ENCODE peak calls at places on chromosomes 1 and 21, in nine cellular contexts. O is lung, T is cardiac fibroblast, L is astrocyte of the spinal cord, B is BE2C, W is nephron progenitor cell, I is A549, C is lower leg skin, X is mucosa of descending colon. R is an unnamed sample.

GRCh38 chr1:160251687-160252526 is 10.4 kb downstream of the DCAF8 start:
- DNase-seq in C (peak), I (peak), X (no peak), T (peak), O (peak), B (peak), L (peak), W (peak), R (peak)

GRCh38 chr1:41102208-41102607 is 80.7 kb upstream of the SLFNL1 start:
- DNase-seq in W (no peak), X (peak), B (peak), C (peak), O (peak), L (peak), I (peak), T (peak), R (no peak)

GRCh38 chr1:2180297-2181245 is 14.0 kb downstream of the FAAP20 start:
- DNase-seq in T (peak), X (no peak), I (no peak), L (no peak), C (no peak), O (no peak), B (no peak), W (no peak), R (no peak)

GRCh38 chr1:119340861-119341261 is 27.7 kb upstream of the HAO2 start:
- DNase-seq in W (no peak), B (no peak), O (no peak), T (no peak), I (no peak), C (no peak), X (no peak), L (no peak), R (no peak)

GRCh38 chr21:14737922-14738321 is 191.8 kb upstream of the SAMSN1 start:
- DNase-seq in W (no peak), L (peak), C (no peak), X (no peak), T (peak), B (peak), O (peak), I (peak), R (no peak)

GRCh38 chr1:22472596-22472995 is 20.9 kb downstream of the ZBTB40 start:
- DNase-seq in O (no peak), L (no peak), W (no peak), X (no peak), T (no peak), I (no peak), C (no peak), B (no peak), R (no peak)

GRCh38 chr1:156414440-156415064 is 45.5 kb downstream of the RHBG start:
- DNase-seq in I (no peak), C (no peak), O (no peak), W (peak), L (no peak), B (no peak), T (no peak), X (no peak), R (no peak)

GRCh38 chr1:86706018-86706417 is 1.6 kb downstream of the SH3GLB1 start:
- DNase-seq in C (no peak), L (no peak), I (no peak), X (no peak), B (no peak), W (no peak), O (no peak), T (peak), R (no peak)

GRCh38 chr1:214321686-214322453 is 40.9 kb downstream of the SMYD2 start:
- DNase-seq in L (no peak), O (no peak), T (no peak), W (no peak), X (no peak), I (no peak), B (no peak), C (no peak), R (no peak)

GRCh38 chr1:84613887-84614286 is 39.6 kb upstream of the CTBS start:
- DNase-seq in C (no peak), X (no peak), T (no peak), O (no peak), I (no peak), W (no peak), B (no peak), L (no peak), R (no peak)

GRCh38 chr1:203828002-203828401 is 32.6 kb downstream of the ZBED6 start:
- DNase-seq in T (no peak), O (no peak), B (no peak), W (no peak), C (no peak), L (no peak), X (no peak), I (no peak), R (no peak)

GRCh38 chr1:184210048-184210447 is 158.5 kb downstream of the TSEN15 start:
- DNase-seq in W (no peak), I (no peak), T (no peak), L (peak), X (no peak), B (no peak), O (no peak), C (peak), R (no peak)

GRCh38 chr1:160404094-160404493 is 3.7 kb downstream of the VANGL2 start:
- DNase-seq in T (no peak), O (no peak), B (no peak), C (no peak), L (no peak), W (no peak), I (no peak), X (no peak), R (no peak)

GRCh38 chr21:42593007-42593814 is 60.2 kb upstream of the PDE9A start:
- DNase-seq in I (peak), L (peak), C (peak), T (peak), X (no peak), W (peak), B (peak), O (peak), R (peak)

GRCh38 chr21:42839271-42840231 is 39.8 kb downstream of the WDR4 start:
- DNase-seq in B (no peak), L (no peak), T (no peak), X (no peak), O (no peak), C (no peak), I (no peak), W (no peak), R (no peak)

GRCh38 chr1:45093334-45093733 is 81.3 kb downstream of the UROD start:
- DNase-seq in X (no peak), O (no peak), L (no peak), T (no peak), W (no peak), B (no peak), I (no peak), C (no peak), R (no peak)

GRCh38 chr1:11629626-11630025 is 24.6 kb downstream of the FBXO2 start:
- DNase-seq in T (no peak), L (no peak), B (peak), I (no peak), X (no peak), O (no peak), W (peak), C (no peak), R (peak)

GRCh38 chr1:207389728-207390464 is 64.2 kb upstream of the CR2 start:
- DNase-seq in B (no peak), O (no peak), W (no peak), X (no peak), L (peak), C (no peak), T (peak), I (peak), R (no peak)

GRCh38 chr1:16625497-16626408 is 12.4 kb upstream of the NBPF1 start:
- DNase-seq in X (peak), C (no peak), W (no peak), T (no peak), B (no peak), L (no peak), I (no peak), O (no peak), R (no peak)

GRCh38 chr1:5913078-5913845 is 79.0 kb downstream of the NPHP4 start:
- DNase-seq in L (no peak), T (no peak), B (no peak), I (no peak), X (no peak), O (no peak), W (no peak), C (no peak), R (no peak)

GRCh38 chr1:204894031-204894430 is 23.4 kb downstream of the NFASC start:
- DNase-seq in O (no peak), L (no peak), X (no peak), W (no peak), B (no peak), T (no peak), I (no peak), C (no peak), R (no peak)

GRCh38 chr1:159214149-159214760 is 9.6 kb downstream of the ACKR1 start:
- DNase-seq in I (peak), C (no peak), L (peak), X (no peak), T (peak), B (peak), W (peak), O (no peak), R (peak)

DNA sequence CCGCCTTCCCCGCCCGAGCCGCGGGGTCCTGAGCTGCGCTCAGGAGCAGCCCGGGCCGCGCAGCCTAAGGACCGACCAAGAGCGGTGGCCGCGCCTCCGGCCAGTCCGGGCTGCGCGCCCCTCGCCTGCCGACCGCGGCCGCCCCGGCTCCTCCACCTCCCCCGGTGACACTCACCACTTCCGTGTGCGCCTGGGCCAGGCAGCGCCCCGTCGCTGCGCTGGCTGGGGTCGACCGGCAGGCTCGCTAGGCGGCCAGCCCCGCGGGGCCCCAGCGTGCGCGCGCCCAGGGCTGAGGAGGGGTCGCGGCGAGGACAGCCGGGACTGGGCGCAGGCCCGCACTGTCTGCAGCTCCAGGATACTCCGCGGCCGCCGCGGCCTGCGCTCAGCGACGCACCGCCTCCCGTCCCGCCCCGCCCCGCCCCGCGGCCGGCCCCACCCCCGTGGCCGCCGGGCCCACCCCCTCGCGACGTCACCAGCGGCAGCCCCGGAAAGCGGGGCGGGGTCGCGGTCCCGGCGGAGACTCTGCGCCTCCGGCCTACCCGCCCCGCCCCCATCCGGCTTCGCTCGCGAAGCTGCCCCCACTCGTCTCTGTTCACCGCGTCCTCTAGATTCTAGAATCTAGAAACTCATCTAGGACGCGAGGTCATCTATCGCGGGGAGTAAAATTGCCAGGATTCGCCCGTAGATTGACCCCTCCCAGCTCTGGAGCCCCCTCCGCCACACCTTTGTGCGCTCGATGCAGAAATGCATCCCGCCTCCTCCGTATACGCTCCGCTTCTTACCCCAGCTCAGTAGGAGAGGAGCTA is at the start of gene JAK1:
- DNase-seq in L (peak), O (peak), W (peak), I (peak), B (peak), T (peak), C (peak), X (peak), R (peak)
- TF ChIP-seq CTCF in L (no peak), O (no peak), W (no peak), I (no peak), B (no peak), T (no peak), C (no peak), X (no peak), R (no peak)

GRCh38 chr21:34043333-34043732 is 30.0 kb upstream of the MRPS6 start:
- DNase-seq in T (no peak), I (no peak), B (no peak), L (no peak), O (no peak), X (no peak), C (no peak), W (no peak), R (no peak)

GRCh38 chr21:34046917-34047316 is 26.5 kb upstream of the MRPS6 start:
- DNase-seq in T (no peak), W (no peak), X (no peak), B (no peak), C (no peak), L (no peak), O (no peak), I (no peak), R (no peak)

GRCh38 chr21:34047835-34048234 is 25.5 kb upstream of the MRPS6 start:
- DNase-seq in C (no peak), W (no peak), T (no peak), B (no peak), O (no peak), I (no peak), L (no peak), X (no peak), R (no peak)

GRCh38 chr21:34039678-34040382 is 33.5 kb upstream of the MRPS6 start:
- DNase-seq in O (no peak), T (no peak), X (no peak), I (no peak), L (no peak), W (no peak), B (no peak), C (no peak), R (no peak)

DNA sequence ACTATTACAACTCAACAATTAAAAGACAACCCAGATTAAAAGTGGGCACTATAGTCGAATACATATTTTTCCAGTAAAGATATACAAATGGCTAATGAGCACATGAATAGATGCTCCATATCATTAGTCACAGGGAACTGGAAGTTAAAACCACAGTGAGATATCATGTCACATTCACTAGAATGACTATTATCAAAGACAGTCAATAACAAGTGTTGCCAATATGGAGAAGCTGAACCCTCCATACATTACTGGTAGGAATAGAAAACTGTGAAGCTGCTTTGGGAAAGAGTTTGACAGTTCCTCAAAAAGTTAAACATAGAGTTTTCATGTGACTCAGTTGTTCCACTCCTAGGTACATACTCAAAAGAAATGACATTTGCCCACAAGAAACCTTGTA is 30.6 kb upstream of the MRPS6 start:
- DNase-seq in O (no peak), I (no peak), W (no peak), X (no peak), T (no peak), L (no peak), C (no peak), B (no peak), R (no peak)
- TF ChIP-seq CTCF in O (no peak), I (no peak), W (no peak), X (no peak), T (no peak), L (no peak), C (no peak), B (no peak), R (no peak)

GRCh38 chr1:42992043-42992697 is 33.5 kb upstream of the SLC2A1 start:
- DNase-seq in C (no peak), I (no peak), W (no peak), L (no peak), X (no peak), T (no peak), B (no peak), O (no peak), R (no peak)

GRCh38 chr1:42998381-42998780 is 39.7 kb upstream of the SLC2A1 start:
- DNase-seq in O (no peak), I (no peak), X (no peak), T (no peak), L (peak), B (no peak), W (no peak), C (no peak), R (no peak)

GRCh38 chr1:42990757-42991346 is 32.2 kb upstream of the SLC2A1 start:
- DNase-seq in X (no peak), B (no peak), I (no peak), C (no peak), O (no peak), T (no peak), L (no peak), W (no peak), R (no peak)

GRCh38 chr1:42996384-42996991 is 37.8 kb upstream of the SLC2A1 start:
- DNase-seq in C (no peak), I (no peak), L (no peak), O (no peak), T (no peak), W (no peak), X (no peak), B (no peak), R (no peak)

DNA sequence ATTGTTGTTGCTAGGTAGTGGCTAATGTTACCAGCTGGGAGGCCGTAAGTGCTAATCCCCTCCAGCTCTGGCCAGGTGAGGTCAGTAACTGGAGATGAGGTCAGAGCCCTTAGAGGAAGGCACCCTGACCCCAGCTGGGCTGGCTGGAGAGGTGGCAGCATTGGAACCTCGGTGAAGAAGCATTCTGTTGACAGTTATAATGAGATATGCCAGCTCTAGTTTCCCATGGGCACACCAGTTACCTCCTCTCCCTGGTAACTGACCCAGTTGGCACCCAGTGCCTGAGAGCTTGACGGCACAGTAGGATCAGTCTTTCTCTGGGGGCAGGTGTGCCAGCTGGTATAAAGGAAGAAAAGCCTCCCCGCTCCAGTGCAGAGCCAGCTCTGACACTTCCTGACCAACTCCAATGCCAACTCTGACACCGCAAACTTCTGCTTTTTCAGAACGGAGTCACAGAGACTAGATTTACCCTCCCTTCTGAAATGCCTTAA is 35.0 kb upstream of the SLC2A1 start:
- DNase-seq in C (no peak), T (no peak), B (no peak), O (no peak), W (no peak), L (no peak), I (no peak), X (no peak), R (no peak)
- TF ChIP-seq CTCF in C (no peak), T (no peak), B (no peak), O (no peak), W (no peak), L (no peak), I (no peak), X (no peak), R (no peak)

GRCh38 chr1:78554840-78555239 is 64.1 kb downstream of the PTGFR start:
- DNase-seq in X (no peak), B (no peak), I (no peak), O (no peak), T (no peak), L (no peak), C (no peak), W (no peak), R (no peak)

GRCh38 chr1:78549366-78549765 is 58.6 kb downstream of the PTGFR start:
- DNase-seq in X (no peak), C (no peak), O (no peak), T (no peak), L (no peak), B (no peak), W (no peak), I (no peak), R (no peak)

GRCh38 chr1:78559680-78560079 is 60.6 kb upstream of the IFI44L start:
- DNase-seq in O (no peak), X (no peak), B (no peak), W (no peak), L (no peak), I (no peak), C (no peak), T (no peak), R (no peak)

DNA sequence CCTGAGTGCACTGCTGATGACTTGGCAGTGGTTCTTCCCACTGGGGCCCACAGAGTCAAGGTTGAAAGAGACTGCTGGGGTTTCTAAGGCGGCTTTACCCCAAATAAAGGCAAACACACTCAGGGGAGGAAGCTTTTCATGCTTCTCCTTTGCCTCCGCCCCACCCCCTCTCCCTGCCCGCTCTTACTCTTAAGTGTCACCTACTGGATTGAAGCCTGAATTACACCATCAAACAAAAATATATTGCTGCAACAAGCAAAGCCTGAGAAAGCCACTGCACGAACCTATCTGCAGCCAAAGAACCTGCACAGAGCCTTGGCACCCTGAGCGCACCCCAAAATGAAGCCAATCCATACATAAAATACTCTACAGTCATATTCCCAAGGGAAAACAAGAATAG is 63.1 kb downstream of the PTGFR start:
- DNase-seq in O (no peak), T (peak), C (no peak), I (peak), B (peak), L (no peak), W (no peak), X (no peak), R (no peak)
- TF ChIP-seq CTCF in O (no peak), T (peak), C (no peak), I (no peak), B (no peak), L (peak), W (no peak), X (no peak), R (peak)

DNA sequence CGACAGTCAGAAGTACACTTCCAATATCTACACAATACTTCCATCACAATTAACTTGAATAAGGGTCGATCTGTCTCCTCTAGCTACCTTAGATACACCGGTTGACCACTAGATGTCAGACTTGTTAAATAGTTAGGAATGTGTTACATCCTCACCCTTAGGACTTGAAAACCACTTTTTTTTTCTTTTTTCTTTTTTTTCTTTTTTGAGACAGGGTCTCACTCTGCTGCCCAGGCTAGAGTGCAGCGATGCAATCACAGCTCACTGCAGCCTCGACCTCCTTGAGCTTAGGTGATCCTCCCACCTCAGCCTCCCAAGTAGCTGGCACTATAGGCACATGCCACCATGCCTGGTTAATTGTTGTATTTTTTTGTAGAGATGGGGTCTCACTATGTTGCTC is 120.4 kb upstream of the GREM2 start:
- DNase-seq in I (peak), X (no peak), C (no peak), B (no peak), L (peak), O (no peak), W (no peak), T (peak), R (no peak)
- TF ChIP-seq CTCF in I (peak), X (no peak), C (no peak), B (peak), L (peak), O (no peak), W (peak), T (peak), R (peak)

GRCh38 chr1:196902344-196902743 is 14.5 kb downstream of the CFHR4 start:
- DNase-seq in C (no peak), B (no peak), W (no peak), O (no peak), X (no peak), L (no peak), T (no peak), I (peak), R (no peak)
- TF ChIP-seq CTCF in C (no peak), B (peak), W (peak), O (no peak), X (no peak), L (no peak), T (no peak), I (no peak), R (peak)

GRCh38 chr1:192477630-192478029 is 97.9 kb upstream of the RGS1 start:
- DNase-seq in B (no peak), T (peak), C (no peak), I (peak), W (no peak), L (peak), X (no peak), O (no peak), R (no peak)
- TF ChIP-seq CTCF in B (peak), T (peak), C (no peak), I (peak), W (peak), L (peak), X (no peak), O (peak), R (peak)